ENCODE peak calls at places on chromosomes 4 and X, in five cellular contexts. One of them, this sample, is unnamed.

GRCh38 chr4:6257243-6258025 is 12.2 kb upstream of the WFS1 start:
- DNase-seq in IMR-90: no peak
- DNase-seq in mesendoderm: peak; percentile 69
- DNase-seq in A549: no peak
- DNase-seq in HCT116: no peak
- DNase-seq in this sample: peak; percentile 37

GRCh38 chr4:72567821-72568620 is 1.0 kb downstream of the ADAMTS3 start:
- DNase-seq in IMR-90: peak; percentile 77
- DNase-seq in A549: peak; percentile 40
- DNase-seq in mesendoderm: peak; percentile 99
- DNase-seq in HCT116: no peak
- DNase-seq in this sample: peak; percentile 92

GRCh38 chr4:94701606-94702300 is 56.0 kb upstream of the BMPR1B start:
- DNase-seq in HCT116: no peak
- DNase-seq in IMR-90: no peak
- DNase-seq in A549: no peak
- DNase-seq in mesendoderm: no peak
- DNase-seq in this sample: peak; percentile 35

GRCh38 chrX:101657495-101657894 is 2.2 kb downstream of the ARMCX2 start:
- DNase-seq in mesendoderm: no peak
- DNase-seq in A549: no peak
- DNase-seq in IMR-90: no peak
- DNase-seq in HCT116: no peak
- DNase-seq in this sample: peak; percentile 53

GRCh38 chrX:107577933-107578332 is 50.4 kb upstream of the PRPS1 start:
- DNase-seq in mesendoderm: no peak
- DNase-seq in A549: no peak
- DNase-seq in HCT116: no peak
- DNase-seq in IMR-90: no peak
- DNase-seq in this sample: no peak

GRCh38 chr4:72390409-72390808 is 178.6 kb downstream of the ADAMTS3 start:
- DNase-seq in A549: no peak
- DNase-seq in mesendoderm: no peak
- DNase-seq in HCT116: no peak
- DNase-seq in IMR-90: peak; percentile 67
- DNase-seq in this sample: peak; percentile 30

GRCh38 chr4:32189788-32190187 is 1469.6 kb downstream of the PCDH7 start:
- DNase-seq in mesendoderm: no peak
- DNase-seq in HCT116: no peak
- DNase-seq in A549: no peak
- DNase-seq in IMR-90: no peak
- DNase-seq in this sample: no peak

GRCh38 chr4:8269535-8270417 is at the start of gene HTRA3:
- DNase-seq in A549: no peak
- DNase-seq in HCT116: no peak
- DNase-seq in mesendoderm: peak; percentile 72
- DNase-seq in IMR-90: peak; percentile 31
- DNase-seq in this sample: peak; percentile 93

GRCh38 chr4:186485621-186486062 is 69.7 kb downstream of the MTNR1A start:
- DNase-seq in HCT116: peak; percentile 23
- DNase-seq in A549: no peak
- DNase-seq in IMR-90: peak; percentile 19
- DNase-seq in mesendoderm: peak; percentile 55
- DNase-seq in this sample: peak; percentile 82

GRCh38 chrX:153726286-153727107 is 1.8 kb downstream of the ABCD1 start:
- DNase-seq in IMR-90: peak; percentile 52
- DNase-seq in mesendoderm: peak; percentile 96
- DNase-seq in A549: no peak
- DNase-seq in HCT116: no peak
- DNase-seq in this sample: peak; percentile 95

GRCh38 chr4:90002406-90003040 is 107.9 kb downstream of the MMRN1 start:
- DNase-seq in A549: no peak
- DNase-seq in HCT116: no peak
- DNase-seq in IMR-90: no peak
- DNase-seq in mesendoderm: no peak
- DNase-seq in this sample: no peak

GRCh38 chrX:153685751-153686676 is 1.7 kb upstream of the SLC6A8 start:
- DNase-seq in HCT116: no peak
- DNase-seq in A549: no peak
- DNase-seq in mesendoderm: no peak
- DNase-seq in IMR-90: no peak
- DNase-seq in this sample: peak; percentile 85

GRCh38 chr4:76752911-76753494 is 144.9 kb downstream of the SOWAHB start:
- DNase-seq in A549: no peak
- DNase-seq in IMR-90: peak; percentile 100
- DNase-seq in HCT116: peak; percentile 64
- DNase-seq in mesendoderm: no peak
- DNase-seq in this sample: peak; percentile 89
- H3K4me2 ChIP-seq in A549: peak overlapping the region; percentile 68
- H3K4me2 ChIP-seq in IMR-90: peak overlapping the region; percentile 87
- H3K4me2 ChIP-seq in HCT116: peak overlapping the region; percentile 67
- H3K4me2 ChIP-seq in mesendoderm: no peak overlapping the region
- H3K4me2 ChIP-seq in this sample: peak overlapping the region; percentile 83

DNA sequence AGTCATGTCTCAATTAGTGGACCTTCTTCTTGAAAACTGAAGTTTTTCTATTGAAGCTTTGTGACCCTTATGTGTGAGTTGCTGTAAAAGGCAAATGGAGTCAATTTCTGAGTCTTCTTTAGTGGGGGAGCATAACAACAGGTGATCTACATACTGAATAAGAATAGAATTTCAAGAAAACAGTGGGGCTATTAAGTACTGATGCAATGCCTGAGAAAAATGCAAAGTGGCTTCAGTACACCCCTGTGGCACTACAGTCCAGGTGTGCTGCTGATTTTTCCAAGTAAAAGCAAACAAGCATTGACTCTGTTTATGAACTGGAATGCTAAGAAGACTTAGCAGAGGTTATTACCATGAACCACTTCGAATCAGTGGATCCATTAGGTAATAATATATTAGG is 328.0 kb upstream of the PABPC4L start:
- DNase-seq in HCT116: no peak
- DNase-seq in mesendoderm: no peak
- DNase-seq in IMR-90: no peak
- DNase-seq in A549: no peak
- DNase-seq in this sample: no peak
- H3K4me2 ChIP-seq in HCT116: no peak overlapping the region
- H3K4me2 ChIP-seq in mesendoderm: no peak overlapping the region
- H3K4me2 ChIP-seq in IMR-90: no peak overlapping the region
- H3K4me2 ChIP-seq in A549: no peak overlapping the region
- H3K4me2 ChIP-seq in this sample: no peak overlapping the region

GRCh38 chr4:15757084-15757483 is 21.0 kb upstream of the CD38 start:
- DNase-seq in mesendoderm: no peak
- DNase-seq in IMR-90: no peak
- DNase-seq in A549: no peak
- DNase-seq in HCT116: no peak
- DNase-seq in this sample: no peak
- H3K4me2 ChIP-seq in mesendoderm: no peak overlapping the region
- H3K4me2 ChIP-seq in IMR-90: no peak overlapping the region
- H3K4me2 ChIP-seq in A549: no peak overlapping the region
- H3K4me2 ChIP-seq in HCT116: peak overlapping the region; percentile 40
- H3K4me2 ChIP-seq in this sample: no peak overlapping the region

GRCh38 chrX:16002185-16002584 is 121.2 kb upstream of the GRPR start:
- DNase-seq in IMR-90: no peak
- DNase-seq in HCT116: no peak
- DNase-seq in A549: no peak
- DNase-seq in mesendoderm: peak; percentile 54
- DNase-seq in this sample: no peak

DNA sequence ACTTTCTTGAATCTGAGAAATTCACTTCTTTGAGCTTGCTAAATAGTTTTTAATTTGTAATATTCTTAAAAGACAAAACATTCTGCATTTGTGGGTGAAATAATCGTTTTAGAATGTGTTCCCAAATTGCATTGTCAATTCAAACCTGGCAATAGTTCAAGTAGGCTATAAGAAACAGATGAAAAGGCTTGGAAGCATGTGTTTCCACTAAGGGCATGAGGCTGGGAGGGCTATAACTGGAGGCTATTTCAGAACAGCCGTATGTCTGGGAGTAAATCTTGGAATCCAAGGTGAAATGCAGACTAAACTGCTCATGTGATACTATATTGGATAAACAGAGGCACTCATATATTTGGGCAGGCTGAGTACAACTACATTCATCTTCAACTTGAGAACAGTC is 117.5 kb upstream of the GRPR start:
- DNase-seq in mesendoderm: no peak
- DNase-seq in A549: no peak
- DNase-seq in HCT116: no peak
- DNase-seq in IMR-90: no peak
- DNase-seq in this sample: peak; percentile 30
- H3K4me2 ChIP-seq in mesendoderm: no peak overlapping the region
- H3K4me2 ChIP-seq in A549: no peak overlapping the region
- H3K4me2 ChIP-seq in HCT116: no peak overlapping the region
- H3K4me2 ChIP-seq in IMR-90: no peak overlapping the region
- H3K4me2 ChIP-seq in this sample: no peak overlapping the region